ENCODE peak calls at places on chromosomes 1 and 21, in seven cellular contexts. E is IMR-90, M is Calu3, U is epithelial cell of esophagus, T is H9, Q is adrenal gland, P is GM13976. D is an unnamed sample.

GRCh38 chr1:92708368-92708950 is 76.4 kb downstream of the EVI5 start:
- DNase-seq in U (no peak), P (no peak), Q (no peak), E (peak), M (no peak), T (no peak), D (no peak)

GRCh38 chr1:18927082-18927653 is 24.8 kb upstream of the ALDH4A1 start:
- DNase-seq in M (no peak), P (peak), U (peak), Q (no peak), E (no peak), T (no peak), D (no peak)

GRCh38 chr1:192732787-192733186 is 76.1 kb upstream of the RGS2 start:
- DNase-seq in Q (no peak), P (no peak), T (no peak), E (no peak), M (peak), U (peak), D (no peak)

GRCh38 chr1:182249201-182249676 is 142.4 kb downstream of the GLUL start:
- DNase-seq in M (no peak), E (no peak), T (no peak), Q (no peak), U (peak), P (peak), D (no peak)

GRCh38 chr1:181033128-181033798 is 520 bp upstream of the MR1 start:
- DNase-seq in E (peak), M (peak), T (no peak), U (peak), P (no peak), Q (peak), D (no peak)

GRCh38 chr1:219041819-219042218 is 131.9 kb upstream of the LYPLAL1 start:
- DNase-seq in P (no peak), U (peak), T (no peak), M (peak), E (peak), Q (no peak), D (no peak)

GRCh38 chr1:906532-907420 is 16.9 kb upstream of the SAMD11 start:
- DNase-seq in P (no peak), U (peak), M (no peak), Q (peak), T (peak), E (peak), D (no peak)

GRCh38 chr1:175885247-175885646 is 141.9 kb upstream of the TNR start:
- DNase-seq in E (peak), U (no peak), M (no peak), Q (no peak), P (no peak), T (no peak), D (no peak)

GRCh38 chr1:51070011-51070410 is 32.0 kb upstream of the C1orf185 start:
- DNase-seq in E (no peak), T (no peak), M (no peak), Q (no peak), U (no peak), P (no peak), D (no peak)

GRCh38 chr1:232476538-232476950 is 153.4 kb downstream of the SIPA1L2 start:
- DNase-seq in E (peak), Q (no peak), U (no peak), P (no peak), M (no peak), T (no peak), D (no peak)

GRCh38 chr1:210373878-210374599 is 45.3 kb downstream of the HHAT start:
- DNase-seq in P (peak), T (peak), M (peak), E (peak), U (peak), Q (peak), D (peak)

GRCh38 chr1:156121441-156121840 is 6.9 kb downstream of the LMNA start:
- DNase-seq in M (no peak), P (no peak), E (no peak), T (no peak), Q (no peak), U (no peak), D (no peak)

GRCh38 chr1:228309548-228310067 is 97.0 kb downstream of the TRIM11 start:
- DNase-seq in P (no peak), U (no peak), M (no peak), T (no peak), Q (peak), E (no peak), D (no peak)

GRCh38 chr1:107016376-107016978 is 40.0 kb upstream of the PRMT6 start:
- DNase-seq in P (peak), T (no peak), M (no peak), E (no peak), Q (no peak), U (no peak), D (no peak)

GRCh38 chr1:62045579-62045978 is 149.1 kb upstream of the L1TD1 start:
- DNase-seq in M (no peak), T (no peak), Q (no peak), U (peak), E (no peak), P (no peak), D (no peak)

GRCh38 chr1:211921579-211922095 is 91.1 kb upstream of the LPGAT1 start:
- DNase-seq in Q (no peak), P (no peak), E (no peak), M (no peak), T (no peak), U (no peak), D (no peak)

GRCh38 chr21:32307706-32308105 is 9.1 kb downstream of the MRAP start:
- DNase-seq in P (no peak), E (peak), T (no peak), U (no peak), Q (no peak), M (no peak), D (no peak)

GRCh38 chr1:100249155-100249536 is 488 bp downstream of the DBT start:
- DNase-seq in T (no peak), P (no peak), M (no peak), Q (no peak), E (no peak), U (no peak), D (no peak)

GRCh38 chr1:164591858-164592257 is 32.9 kb downstream of the PBX1 start:
- DNase-seq in Q (no peak), M (no peak), U (peak), E (peak), T (no peak), P (no peak), D (peak)

GRCh38 chr1:64965239-64966157 is 851 bp downstream of the JAK1 start:
- DNase-seq in E (peak), U (peak), Q (peak), T (peak), M (peak), P (no peak), D (peak)

GRCh38 chr1:157073944-157074685 is 25.5 kb downstream of the ETV3L start:
- DNase-seq in T (peak), U (peak), E (peak), M (peak), Q (peak), P (peak), D (peak)

GRCh38 chr1:66333463-66334232 is 200.3 kb upstream of the SGIP1 start:
- DNase-seq in T (no peak), P (no peak), E (no peak), M (no peak), U (no peak), Q (no peak), D (no peak)

GRCh38 chr21:32626633-32627196 is 14.5 kb upstream of the CFAP298 start:
- DNase-seq in P (no peak), Q (no peak), E (peak), U (peak), T (no peak), M (no peak), D (no peak)

GRCh38 chr1:23957096-23957495 is 2.5 kb upstream of the PNRC2 start:
- DNase-seq in T (no peak), P (no peak), U (peak), M (peak), E (no peak), Q (peak), D (no peak)

GRCh38 chr1:160618763-160619274 is 28.0 kb downstream of the SLAMF1 start:
- DNase-seq in T (no peak), Q (no peak), E (no peak), M (no peak), P (no peak), U (peak), D (no peak)
- TF ChIP-seq CTCF in T (peak), Q (peak), E (no peak), M (peak), P (peak), U (peak), D (peak)

DNA sequence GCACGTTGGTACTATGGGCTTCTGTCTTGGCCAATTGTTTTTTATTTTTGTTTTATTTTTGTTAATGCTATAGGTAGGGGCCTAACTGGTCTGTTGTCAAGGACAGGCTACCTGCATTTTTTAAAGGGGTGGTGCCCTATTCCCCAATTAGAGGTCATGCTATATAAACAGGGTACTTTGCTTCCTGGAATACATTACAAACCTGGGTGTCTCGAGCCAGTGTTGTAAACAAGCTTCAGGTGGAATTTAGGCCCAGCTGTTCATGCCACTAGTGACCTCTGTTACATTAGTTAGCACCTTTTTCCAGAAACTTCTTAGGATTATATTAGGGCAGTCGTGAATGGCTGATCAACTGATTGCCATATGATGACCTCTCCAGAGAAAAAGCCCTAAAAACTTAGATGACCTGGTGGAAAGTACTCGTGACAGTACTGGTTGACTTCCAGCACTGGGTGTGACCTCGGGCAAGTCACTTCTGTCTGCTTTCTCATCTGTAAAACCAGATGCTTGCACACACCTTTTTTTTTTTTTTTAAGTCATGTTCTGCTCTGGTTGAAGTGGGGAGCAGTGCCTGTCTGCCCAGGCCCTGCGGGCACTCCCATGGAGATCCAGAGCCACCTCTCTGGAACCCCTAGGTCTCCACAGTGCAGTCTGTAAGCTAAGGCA is 46.5 kb downstream of the ELK4 start:
- DNase-seq in E (no peak), P (no peak), Q (no peak), T (peak), U (no peak), M (no peak), D (no peak)
- TF ChIP-seq CTCF in E (no peak), P (no peak), Q (no peak), T (no peak), U (no peak), M (no peak), D (no peak)

GRCh38 chr1:109790735-109791494 is 27.2 kb upstream of the EPS8L3 start:
- DNase-seq in Q (peak), M (no peak), U (no peak), P (peak), E (peak), T (peak), D (no peak)
- TF ChIP-seq CTCF in Q (peak), M (no peak), U (no peak), P (peak), E (peak), T (peak), D (no peak)

GRCh38 chr21:34688145-34688544 is 19.4 kb downstream of the CLIC6 start:
- DNase-seq in P (no peak), U (peak), T (no peak), M (no peak), E (no peak), Q (no peak), D (no peak)
- TF ChIP-seq CTCF in P (peak), U (peak), T (no peak), M (no peak), E (no peak), Q (no peak), D (no peak)

GRCh38 chr1:35556494-35557117 is 597 bp downstream of the KIAA0319L start:
- DNase-seq in Q (no peak), E (no peak), M (no peak), T (no peak), P (no peak), U (no peak), D (no peak)

GRCh38 chr1:35558374-35559316 is 1.0 kb downstream of the NCDN start:
- DNase-seq in Q (peak), P (peak), T (no peak), E (no peak), U (no peak), M (no peak), D (peak)

GRCh38 chr1:35555601-35556477 is 1.4 kb downstream of the KIAA0319L start:
- DNase-seq in M (no peak), U (peak), T (no peak), P (no peak), Q (no peak), E (peak), D (no peak)

GRCh38 chr1:35557611-35558373 is at the start of gene NCDN:
- DNase-seq in M (peak), Q (peak), E (peak), U (peak), P (peak), T (peak), D (peak)

GRCh38 chr1:35557118-35557610 is at the start of gene KIAA0319L:
- DNase-seq in T (peak), E (peak), U (peak), M (peak), Q (peak), P (peak), D (peak)
- TF ChIP-seq CTCF in T (no peak), E (no peak), U (no peak), M (no peak), Q (no peak), P (no peak), D (no peak)